ENCODE peak calls at places on chromosome 6, in four cellular contexts. N, J, R and H are unnamed samples.
A peak's percentile ranks its signal among the peaks of the same experiment; 100 is the strongest.

GRCh38 chr6:166658115-166658791 is 31.2 kb upstream of the RPS6KA2 start:
- DNase-seq in J (no peak), N (no peak), R (no peak), H (no peak)

GRCh38 chr6:3795836-3796395 is 44.4 kb upstream of the PXDC1 start:
- DNase-seq in J (no peak), R (no peak), N (no peak), H (no peak)

GRCh38 chr6:13302751-13303667 is 25.3 kb downstream of the TBC1D7 start:
- DNase-seq in R (no peak), J (peak; percentile 66), N (peak; percentile 98), H (no peak)

GRCh38 chr6:30184417-30185031 is 21.2 kb downstream of the TRIM15 start:
- DNase-seq in R (no peak), J (no peak), N (no peak), H (no peak)

GRCh38 chr6:95439741-95440140 is 137.6 kb upstream of the MANEA start:
- DNase-seq in J (no peak), N (no peak), R (no peak), H (no peak)

GRCh38 chr6:114108119-114109002 is 137.4 kb upstream of the HDAC2 start:
- DNase-seq in R (no peak), J (peak; percentile 36), N (peak; percentile 68), H (peak; percentile 55)

GRCh38 chr6:38554700-38555413 is 84.9 kb downstream of the BTBD9 start:
- DNase-seq in J (no peak), N (peak; percentile 72), R (no peak), H (no peak)

GRCh38 chr6:89221971-89222887 is 5.1 kb upstream of the GABRR1 start:
- DNase-seq in R (no peak), J (no peak), N (no peak), H (no peak)

GRCh38 chr6:1313755-1314503 is 2.0 kb downstream of the FOXQ1 start:
- DNase-seq in N (no peak), J (peak; percentile 66), R (no peak), H (peak; percentile 50)

GRCh38 chr6:104952911-104953409 is 3.9 kb upstream of the LIN28B start:
- DNase-seq in N (no peak), J (no peak), R (no peak), H (no peak)

GRCh38 chr6:3228046-3228671 is 706 bp upstream of the TUBB2B start:
- DNase-seq in R (peak; percentile 36), N (no peak), J (peak; percentile 60), H (peak; percentile 44)

GRCh38 chr6:8047466-8048292 is 16.5 kb downstream of the BLOC1S5 start:
- DNase-seq in J (no peak), N (peak; percentile 35), R (no peak), H (no peak)

GRCh38 chr6:70375166-70375565 is 38.1 kb upstream of the FAM135A start:
- DNase-seq in R (no peak), N (peak; percentile 49), J (no peak), H (no peak)

GRCh38 chr6:148608211-148608951 is 138.4 kb upstream of the UST start:
- DNase-seq in J (no peak), R (no peak), N (peak; percentile 19), H (no peak)

GRCh38 chr6:169986848-169987498 is 235.6 kb downstream of the ERMARD start:
- DNase-seq in N (no peak), J (no peak), R (no peak), H (no peak)

GRCh38 chr6:152087096-152087495 is 279.6 kb downstream of the ESR1 start:
- DNase-seq in N (peak; percentile 30), R (no peak), J (no peak), H (no peak)

GRCh38 chr6:106510090-106510970 is 119.0 kb downstream of the RTN4IP1 start:
- DNase-seq in J (peak; percentile 72), R (peak; percentile 57), N (no peak), H (peak; percentile 56)

GRCh38 chr6:158607411-158608170 is 37.0 kb downstream of the DYNLT1 start:
- DNase-seq in N (peak; percentile 47), R (no peak), J (no peak), H (no peak)

GRCh38 chr6:20479075-20479871 is 55.0 kb upstream of the CDKAL1 start:
- DNase-seq in R (no peak), J (no peak), N (no peak), H (no peak)

GRCh38 chr6:150435832-150436231 is 67.0 kb downstream of the IYD start:
- DNase-seq in R (no peak), J (no peak), N (no peak), H (no peak)

GRCh38 chr6:56370591-56371198 is 123.3 kb upstream of the COL21A1 start:
- DNase-seq in R (no peak), J (peak; percentile 15), N (peak; percentile 87), H (no peak)

GRCh38 chr6:42041131-42042055 is 8.9 kb upstream of the TAF8 start:
- DNase-seq in R (no peak), J (no peak), N (no peak), H (no peak)

GRCh38 chr6:72083976-72084375 is 197.6 kb downstream of the RIMS1 start:
- DNase-seq in J (no peak), N (no peak), R (no peak), H (no peak)

GRCh38 chr6:72081880-72082279 is 195.5 kb downstream of the RIMS1 start:
- DNase-seq in N (no peak), J (no peak), R (no peak), H (no peak)

GRCh38 chr6:72080260-72080941 is 194.1 kb downstream of the RIMS1 start:
- DNase-seq in J (no peak), N (no peak), R (no peak), H (no peak)

GRCh38 chr6:72084992-72085569 is 198.7 kb downstream of the RIMS1 start:
- DNase-seq in N (peak; percentile 18), J (peak; percentile 4), R (no peak), H (no peak)
- TF ChIP-seq CTCF in N (peak; percentile 57), J (peak; percentile 4), R (no peak), H (peak; percentile 28)

DNA sequence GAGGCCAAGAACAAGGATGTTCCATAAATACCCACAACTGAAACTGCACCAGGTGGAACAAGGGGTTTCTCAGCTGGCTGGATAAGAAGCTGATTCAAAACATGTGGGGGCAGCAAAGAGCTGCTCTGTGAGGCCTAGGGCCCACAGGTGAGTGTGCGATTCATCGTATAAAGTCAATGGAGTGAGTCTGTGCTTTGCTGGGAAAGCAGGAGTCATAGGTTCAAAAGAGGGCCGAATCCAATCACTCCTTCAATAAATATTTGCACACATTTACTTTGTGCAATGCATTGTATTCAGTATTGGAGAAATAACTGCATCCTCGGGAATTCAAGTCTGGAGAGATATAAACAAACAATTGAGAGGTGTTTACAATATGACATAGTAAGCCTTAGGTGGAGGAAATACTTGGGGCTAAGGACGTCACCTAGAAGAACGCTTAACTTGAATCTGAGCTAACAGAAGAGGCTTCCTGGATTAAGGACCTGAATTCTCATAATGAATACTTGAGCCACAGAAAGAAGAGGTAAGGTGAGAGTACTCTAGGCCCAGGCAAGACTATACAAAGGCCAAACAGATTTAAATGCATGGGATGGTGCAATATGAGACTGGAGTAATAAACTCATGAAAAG is 83.7 kb upstream of the TMEM30A start:
- DNase-seq in R (no peak), J (peak; percentile 15), N (peak; percentile 22), H (no peak)
- TF ChIP-seq CTCF in R (no peak), J (peak; percentile 14), N (peak; percentile 43), H (peak; percentile 9)

GRCh38 chr6:44111434-44112417 is 15.5 kb downstream of the MRPL14 start:
- DNase-seq in R (no peak), N (no peak), J (no peak), H (no peak)

GRCh38 chr6:44115866-44116265 is 11.4 kb downstream of the MRPL14 start:
- DNase-seq in R (no peak), N (peak; percentile 37), J (no peak), H (no peak)

GRCh38 chr6:44110966-44111365 is 16.3 kb downstream of the MRPL14 start:
- DNase-seq in N (no peak), R (no peak), J (no peak), H (no peak)

GRCh38 chr6:44110005-44110681 is 17.1 kb downstream of the MRPL14 start:
- DNase-seq in N (no peak), R (no peak), J (no peak), H (no peak)

DNA sequence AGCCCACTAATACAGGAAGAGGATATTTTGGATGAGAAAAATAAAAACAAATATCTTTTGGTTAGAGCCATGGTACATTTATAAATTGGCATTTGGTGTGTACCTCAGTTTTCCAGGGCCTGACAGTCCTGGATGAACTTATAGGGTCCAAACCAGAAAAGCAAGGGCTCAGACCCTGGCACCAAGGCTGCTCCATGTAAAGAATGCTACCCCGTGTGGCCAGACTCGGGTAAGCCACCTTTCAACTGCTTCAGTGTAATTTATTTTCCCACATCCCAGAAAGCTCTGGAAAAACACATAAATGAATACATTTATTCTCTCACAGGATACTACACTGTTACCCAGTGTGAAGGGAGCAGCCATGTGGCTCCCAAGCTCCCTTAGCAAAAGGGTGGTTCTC is 13.9 kb downstream of the MRPL14 start:
- DNase-seq in R (no peak), J (no peak), N (no peak), H (no peak)
- TF ChIP-seq CTCF in R (no peak), J (no peak), N (peak; percentile 10), H (no peak)

GRCh38 chr6:52389626-52390360 is 27.8 kb downstream of the PAQR8 start:
- DNase-seq in J (peak; percentile 70), R (no peak), N (peak; percentile 50), H (peak; percentile 79)
- TF ChIP-seq CTCF in J (no peak), R (no peak), N (no peak), H (no peak)

GRCh38 chr6:99246602-99247001 is 102.9 kb downstream of the FAXC start:
- DNase-seq in R (no peak), J (no peak), N (no peak), H (no peak)

DNA sequence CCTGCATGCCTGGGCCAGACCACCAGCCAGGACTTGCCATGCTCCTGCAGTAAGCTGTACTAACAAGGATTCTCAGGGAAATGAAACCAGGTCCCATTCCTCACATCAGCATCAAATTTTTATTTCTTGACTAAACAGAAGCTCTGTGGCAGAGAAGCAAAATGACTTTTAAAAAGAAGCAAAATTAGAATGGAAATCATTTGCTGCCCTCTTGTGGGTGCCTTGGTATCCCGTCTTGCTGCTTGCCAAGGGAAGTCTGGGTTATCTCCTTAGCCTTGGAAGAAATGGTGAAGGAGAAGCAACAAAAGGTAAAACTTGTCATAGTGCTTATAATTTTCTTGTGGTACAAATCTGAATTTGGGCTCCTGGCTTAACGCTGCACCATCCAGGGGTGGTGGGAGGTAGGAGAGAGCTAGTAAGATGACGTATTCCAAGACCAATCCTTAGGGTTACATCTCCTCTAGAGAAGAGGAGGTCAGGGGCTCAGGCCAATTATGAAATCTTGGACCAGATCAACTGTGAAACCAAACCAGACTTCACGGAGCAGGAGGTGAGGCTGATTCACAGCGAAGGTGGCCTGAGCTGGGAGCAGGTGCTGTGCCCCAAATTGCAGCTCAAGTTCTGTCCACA is 107.5 kb downstream of the FAXC start:
- DNase-seq in J (peak; percentile 38), R (no peak), N (peak; percentile 40), H (no peak)
- TF ChIP-seq CTCF in J (peak; percentile 44), R (no peak), N (peak; percentile 42), H (no peak)